ENCODE peak calls at places on chromosomes 3 and 15, in eight cellular contexts. One of them, this sample, is unnamed.

GRCh38 chr15:40446144-40446543 is 5.4 kb downstream of the BAHD1 start:
- DNase-seq in body of pancreas: no peak
- DNase-seq in testis: no peak
- DNase-seq in stomach: no peak
- DNase-seq in gastrocnemius medialis: no peak
- DNase-seq in IMR-90: no peak
- DNase-seq in prostate gland: no peak
- DNase-seq in HepG2: no peak
- DNase-seq in this sample: no peak

GRCh38 chr3:60696559-60697125 is 554.6 kb downstream of the FHIT start:
- DNase-seq in body of pancreas: no peak
- DNase-seq in testis: no peak
- DNase-seq in stomach: no peak
- DNase-seq in gastrocnemius medialis: no peak
- DNase-seq in IMR-90: no peak
- DNase-seq in prostate gland: no peak
- DNase-seq in HepG2: no peak
- DNase-seq in this sample: no peak

GRCh38 chr3:89586676-89587075 is 479.3 kb downstream of the EPHA3 start:
- DNase-seq in body of pancreas: no peak
- DNase-seq in testis: no peak
- DNase-seq in stomach: no peak
- DNase-seq in gastrocnemius medialis: no peak
- DNase-seq in IMR-90: no peak
- DNase-seq in prostate gland: no peak
- DNase-seq in HepG2: no peak
- DNase-seq in this sample: no peak

GRCh38 chr3:124223853-124224252 is 231.9 kb upstream of the ROPN1 start:
- DNase-seq in body of pancreas: no peak
- DNase-seq in testis: no peak
- DNase-seq in stomach: no peak
- DNase-seq in gastrocnemius medialis: no peak
- DNase-seq in IMR-90: no peak
- DNase-seq in prostate gland: no peak
- DNase-seq in HepG2: no peak
- DNase-seq in this sample: no peak

GRCh38 chr15:90872481-90873184 is 4.2 kb downstream of the FURIN start:
- DNase-seq in body of pancreas: peak; percentile 68
- DNase-seq in testis: no peak
- DNase-seq in stomach: no peak
- DNase-seq in gastrocnemius medialis: peak; percentile 36
- DNase-seq in IMR-90: peak; percentile 80
- DNase-seq in prostate gland: no peak
- DNase-seq in HepG2: peak; percentile 56
- DNase-seq in this sample: no peak

GRCh38 chr3:185732782-185733181 is 92.1 kb downstream of the IGF2BP2 start:
- DNase-seq in body of pancreas: no peak
- DNase-seq in testis: no peak
- DNase-seq in stomach: no peak
- DNase-seq in gastrocnemius medialis: no peak
- DNase-seq in IMR-90: peak; percentile 90
- DNase-seq in prostate gland: no peak
- DNase-seq in HepG2: peak; percentile 76
- DNase-seq in this sample: no peak

GRCh38 chr15:37135225-37135624 is 34.9 kb upstream of the MEIS2 start:
- DNase-seq in body of pancreas: no peak
- DNase-seq in testis: no peak
- DNase-seq in stomach: no peak
- DNase-seq in gastrocnemius medialis: no peak
- DNase-seq in IMR-90: no peak
- DNase-seq in prostate gland: no peak
- DNase-seq in HepG2: no peak
- DNase-seq in this sample: no peak

GRCh38 chr3:150237490-150237889 is 170.6 kb upstream of the TSC22D2 start:
- DNase-seq in body of pancreas: no peak
- DNase-seq in testis: no peak
- DNase-seq in stomach: no peak
- DNase-seq in gastrocnemius medialis: peak; percentile 75
- DNase-seq in IMR-90: peak; percentile 73
- DNase-seq in prostate gland: peak; percentile 68
- DNase-seq in HepG2: no peak
- DNase-seq in this sample: peak; percentile 57

GRCh38 chr15:87121357-87121756 is 1041.7 kb downstream of the AGBL1 start:
- DNase-seq in body of pancreas: no peak
- DNase-seq in testis: no peak
- DNase-seq in stomach: no peak
- DNase-seq in gastrocnemius medialis: no peak
- DNase-seq in IMR-90: no peak
- DNase-seq in prostate gland: no peak
- DNase-seq in HepG2: no peak
- DNase-seq in this sample: no peak

GRCh38 chr3:18808423-18808822 is 339.9 kb upstream of the KCNH8 start:
- DNase-seq in body of pancreas: no peak
- DNase-seq in testis: no peak
- DNase-seq in stomach: no peak
- DNase-seq in gastrocnemius medialis: no peak
- DNase-seq in IMR-90: no peak
- DNase-seq in prostate gland: no peak
- DNase-seq in HepG2: no peak
- DNase-seq in this sample: no peak

GRCh38 chr15:58605931-58606330 is 143.6 kb downstream of the ADAM10 start:
- DNase-seq in body of pancreas: no peak
- DNase-seq in testis: no peak
- DNase-seq in stomach: no peak
- DNase-seq in gastrocnemius medialis: no peak
- DNase-seq in IMR-90: no peak
- DNase-seq in prostate gland: no peak
- DNase-seq in HepG2: no peak
- DNase-seq in this sample: no peak

GRCh38 chr15:89486726-89487050 is 9.7 kb downstream of the RHCG start:
- DNase-seq in body of pancreas: no peak
- DNase-seq in testis: peak; percentile 22
- DNase-seq in stomach: no peak
- DNase-seq in gastrocnemius medialis: no peak
- DNase-seq in IMR-90: no peak
- DNase-seq in prostate gland: no peak
- DNase-seq in HepG2: no peak
- DNase-seq in this sample: peak; percentile 52

GRCh38 chr3:193872265-193872753 is 263.6 kb upstream of the HES1 start:
- DNase-seq in body of pancreas: peak; percentile 89
- DNase-seq in testis: no peak
- DNase-seq in stomach: peak; percentile 80
- DNase-seq in gastrocnemius medialis: peak; percentile 85
- DNase-seq in IMR-90: peak; percentile 98
- DNase-seq in prostate gland: peak; percentile 79
- DNase-seq in HepG2: peak; percentile 70
- DNase-seq in this sample: peak; percentile 65

GRCh38 chr15:57647791-57648130 is 56.1 kb downstream of the MYZAP start:
- DNase-seq in body of pancreas: peak; percentile 41
- DNase-seq in testis: peak; percentile 32
- DNase-seq in stomach: peak; percentile 56
- DNase-seq in gastrocnemius medialis: peak; percentile 73
- DNase-seq in IMR-90: peak; percentile 5
- DNase-seq in prostate gland: no peak
- DNase-seq in HepG2: no peak
- DNase-seq in this sample: no peak

GRCh38 chr15:47119349-47119748 is 598.0 kb upstream of the SEMA6D start:
- DNase-seq in body of pancreas: no peak
- DNase-seq in testis: no peak
- DNase-seq in stomach: no peak
- DNase-seq in gastrocnemius medialis: no peak
- DNase-seq in IMR-90: no peak
- DNase-seq in prostate gland: no peak
- DNase-seq in HepG2: no peak
- DNase-seq in this sample: no peak

GRCh38 chr15:47129033-47129432 is 588.3 kb upstream of the SEMA6D start:
- DNase-seq in body of pancreas: no peak
- DNase-seq in testis: no peak
- DNase-seq in stomach: no peak
- DNase-seq in gastrocnemius medialis: no peak
- DNase-seq in IMR-90: no peak
- DNase-seq in prostate gland: no peak
- DNase-seq in HepG2: no peak
- DNase-seq in this sample: no peak

GRCh38 chr15:47124430-47125102 is 592.7 kb upstream of the SEMA6D start:
- DNase-seq in body of pancreas: no peak
- DNase-seq in testis: no peak
- DNase-seq in stomach: no peak
- DNase-seq in gastrocnemius medialis: no peak
- DNase-seq in IMR-90: no peak
- DNase-seq in prostate gland: no peak
- DNase-seq in HepG2: peak; percentile 5
- DNase-seq in this sample: peak; percentile 44
- TF ChIP-seq CTCF in body of pancreas: no peak
- TF ChIP-seq CTCF in testis: no peak
- TF ChIP-seq CTCF in stomach: no peak
- TF ChIP-seq CTCF in gastrocnemius medialis: no peak
- TF ChIP-seq CTCF in IMR-90: no peak
- TF ChIP-seq CTCF in prostate gland: no peak
- TF ChIP-seq CTCF in HepG2: no peak
- TF ChIP-seq CTCF in this sample: no peak

DNA sequence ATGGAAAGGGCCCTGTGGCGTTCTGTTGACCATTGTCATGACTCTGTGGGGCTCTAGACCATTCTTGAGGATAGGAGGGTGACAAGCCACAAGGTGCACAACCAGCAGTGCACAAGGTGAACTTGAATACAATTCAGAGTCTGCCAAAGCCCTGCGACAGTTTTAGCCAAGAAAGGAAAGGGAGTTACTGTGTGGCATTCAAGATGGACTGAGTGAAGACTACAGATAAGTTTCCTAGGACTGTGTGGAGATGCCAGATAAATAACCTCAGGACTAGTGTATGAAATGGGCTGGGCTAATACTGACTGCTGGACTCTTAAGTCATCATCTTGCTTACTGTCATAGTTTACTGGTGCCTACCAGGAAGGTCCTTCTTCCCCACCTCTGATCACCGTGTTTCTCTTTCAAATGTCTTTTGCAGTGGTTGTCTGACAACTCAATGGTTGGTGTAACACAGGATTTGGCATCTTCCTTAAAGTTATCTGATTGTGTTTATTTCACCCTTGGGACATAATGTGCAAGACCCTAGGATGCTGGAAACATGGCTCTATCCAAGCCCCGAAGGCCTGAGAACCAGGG is 27.4 kb downstream of the ACKR2 start:
- DNase-seq in body of pancreas: no peak
- DNase-seq in testis: no peak
- DNase-seq in stomach: no peak
- DNase-seq in gastrocnemius medialis: no peak
- DNase-seq in IMR-90: no peak
- DNase-seq in prostate gland: no peak
- DNase-seq in HepG2: no peak
- DNase-seq in this sample: no peak
- TF ChIP-seq POLR2A in body of pancreas: no peak
- TF ChIP-seq POLR2A in testis: no peak
- TF ChIP-seq POLR2A in stomach: no peak
- TF ChIP-seq POLR2A in gastrocnemius medialis: no peak
- TF ChIP-seq POLR2A in IMR-90: no peak
- TF ChIP-seq POLR2A in prostate gland: no peak
- TF ChIP-seq POLR2A in HepG2: no peak
- TF ChIP-seq POLR2A in this sample: no peak

GRCh38 chr15:62697636-62698035 is 344.9 kb upstream of the TPM1 start:
- DNase-seq in body of pancreas: no peak
- DNase-seq in testis: no peak
- DNase-seq in stomach: no peak
- DNase-seq in gastrocnemius medialis: no peak
- DNase-seq in IMR-90: no peak
- DNase-seq in prostate gland: no peak
- DNase-seq in HepG2: no peak
- DNase-seq in this sample: no peak
- H3K27ac ChIP-seq in body of pancreas: no peak overlapping the region
- H3K27ac ChIP-seq in testis: no peak overlapping the region
- H3K27ac ChIP-seq in stomach: no peak overlapping the region
- H3K27ac ChIP-seq in gastrocnemius medialis: no peak overlapping the region
- H3K27ac ChIP-seq in IMR-90: no peak overlapping the region
- H3K27ac ChIP-seq in prostate gland: no peak overlapping the region
- H3K27ac ChIP-seq in HepG2: no peak overlapping the region
- H3K27ac ChIP-seq in this sample: no peak overlapping the region

DNA sequence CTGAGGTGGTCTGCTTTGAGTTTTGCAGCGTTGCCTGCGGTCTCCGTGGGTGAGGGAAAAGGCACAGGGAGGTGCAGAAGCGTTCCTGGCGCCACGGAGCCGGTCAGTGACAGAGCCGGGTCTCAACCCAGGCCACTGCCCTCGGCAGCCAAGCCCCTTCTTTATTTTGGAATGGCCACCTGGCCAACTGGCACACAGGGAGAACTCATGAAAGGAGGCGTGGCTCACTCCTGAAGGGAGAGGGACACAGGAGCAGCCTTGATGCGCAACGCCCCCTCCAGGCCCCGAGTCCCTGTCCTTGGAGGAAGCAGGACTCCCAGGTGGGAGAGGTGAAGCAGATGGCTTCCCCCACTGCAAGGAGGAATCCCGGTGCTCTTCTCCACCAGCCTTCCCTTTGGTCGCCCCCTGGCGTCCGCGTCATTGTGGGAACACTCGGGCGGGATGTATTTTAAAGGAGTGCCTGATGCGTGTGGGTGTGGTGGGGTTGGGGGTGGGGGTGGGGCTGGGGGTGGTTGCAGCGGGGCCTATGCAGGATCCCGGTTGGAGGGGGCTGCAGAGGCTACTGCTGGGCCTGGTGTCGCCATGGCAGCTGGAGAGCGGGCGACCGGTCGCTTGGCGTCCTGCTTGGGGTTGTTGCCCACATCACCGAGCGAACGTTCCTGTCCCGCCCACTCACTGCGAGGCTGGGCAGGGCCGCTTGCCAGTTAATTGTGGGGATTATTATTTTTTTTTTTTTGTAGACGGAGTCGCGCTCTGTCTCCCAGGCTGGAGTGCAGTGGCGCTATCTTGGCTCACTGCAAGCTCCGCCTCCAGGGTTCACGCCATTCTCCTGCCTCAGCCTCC is 32.6 kb downstream of the APBA2 start:
- DNase-seq in body of pancreas: no peak
- DNase-seq in testis: no peak
- DNase-seq in stomach: no peak
- DNase-seq in gastrocnemius medialis: no peak
- DNase-seq in IMR-90: no peak
- DNase-seq in prostate gland: no peak
- DNase-seq in HepG2: peak; percentile 20
- DNase-seq in this sample: no peak
- TF ChIP-seq CTCF in body of pancreas: no peak
- TF ChIP-seq CTCF in testis: no peak
- TF ChIP-seq CTCF in stomach: no peak
- TF ChIP-seq CTCF in gastrocnemius medialis: no peak
- TF ChIP-seq CTCF in IMR-90: no peak
- TF ChIP-seq CTCF in prostate gland: no peak
- TF ChIP-seq CTCF in HepG2: peak; percentile 56
- TF ChIP-seq CTCF in this sample: no peak

DNA sequence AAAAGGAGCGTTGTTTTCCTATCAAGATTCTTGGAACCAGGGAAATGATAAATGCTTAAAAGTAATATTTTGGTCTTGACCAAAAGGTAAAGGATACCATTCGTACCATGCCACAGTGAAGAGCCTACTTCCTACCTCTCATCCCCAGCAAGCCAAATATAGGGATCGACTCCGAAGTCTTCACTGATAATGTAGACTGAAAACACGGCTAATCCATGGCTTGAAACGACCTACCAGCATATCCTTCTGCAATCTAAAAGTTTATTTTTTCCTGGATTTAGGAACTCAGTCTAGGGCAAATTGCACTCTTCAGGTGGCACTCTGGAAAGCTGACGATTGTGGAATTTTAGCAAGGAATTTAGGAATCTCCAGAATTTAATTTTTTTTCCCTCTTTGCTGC is 1.9 kb upstream of the SEMA6D start:
- DNase-seq in body of pancreas: no peak
- DNase-seq in testis: no peak
- DNase-seq in stomach: no peak
- DNase-seq in gastrocnemius medialis: no peak
- DNase-seq in IMR-90: no peak
- DNase-seq in prostate gland: no peak
- DNase-seq in HepG2: no peak
- DNase-seq in this sample: no peak
- TF ChIP-seq POLR2A in body of pancreas: no peak
- TF ChIP-seq POLR2A in testis: no peak
- TF ChIP-seq POLR2A in stomach: no peak
- TF ChIP-seq POLR2A in gastrocnemius medialis: no peak
- TF ChIP-seq POLR2A in IMR-90: no peak
- TF ChIP-seq POLR2A in prostate gland: no peak
- TF ChIP-seq POLR2A in HepG2: no peak
- TF ChIP-seq POLR2A in this sample: no peak

This sample was measured in right lobe of liver.